ENCODE peak calls at places on chromosomes 6 and 20, in five cellular contexts. Y, I, W, O and H are unnamed samples.

GRCh38 chr6:54255881-54256280 is 52.4 kb upstream of the TINAG start:
- DNase-seq in O (no peak), W (no peak), I (no peak), Y (no peak), H (no peak)

GRCh38 chr6:111205502-111205901 is 118.2 kb downstream of the SLC16A10 start:
- DNase-seq in Y (no peak), O (no peak), I (no peak), W (no peak), H (no peak)

GRCh38 chr6:26388441-26388840 is 5.5 kb downstream of the BTN2A2 start:
- DNase-seq in W (no peak), Y (no peak), I (no peak), O (no peak), H (no peak)

GRCh38 chr6:130593200-130593599 is 227.4 kb downstream of the TMEM200A start:
- DNase-seq in W (no peak), Y (no peak), I (no peak), O (no peak), H (no peak)

GRCh38 chr6:116386581-116387299 is 16.0 kb downstream of the DSE start:
- DNase-seq in I (no peak), O (no peak), W (no peak), Y (no peak), H (peak; percentile 53)

GRCh38 chr6:15602144-15602543 is 60.7 kb downstream of the DTNBP1 start:
- DNase-seq in Y (no peak), O (peak; percentile 22), W (no peak), I (no peak), H (no peak)

GRCh38 chr6:3305216-3305565 is 46.4 kb downstream of the PSMG4 start:
- DNase-seq in Y (no peak), W (no peak), O (no peak), I (no peak), H (no peak)

GRCh38 chr6:140812636-140813035 is 1320.1 kb upstream of the GJE1 start:
- DNase-seq in Y (no peak), W (no peak), I (no peak), O (no peak), H (no peak)

GRCh38 chr6:37251211-37251610 is 6.4 kb upstream of the TBC1D22B start:
- DNase-seq in I (no peak), Y (no peak), W (no peak), O (no peak), H (no peak)

GRCh38 chr20:56629464-56630085 is 469 bp downstream of the TFAP2C start:
- DNase-seq in W (no peak), Y (peak; percentile 57), I (peak; percentile 40), O (no peak), H (no peak)